ENCODE peak calls at places on chromosomes 4 and X, in seven cellular contexts. D, X, V, C, A, B and F are unnamed samples.

GRCh38 chrX:49838374-49838773 is 9.3 kb downstream of the PAGE4 start:
- DNase-seq in D (no peak), X (no peak), V (no peak), C (no peak), A (no peak), B (no peak), F (no peak)

GRCh38 chr4:102620697-102621497 is 119.7 kb downstream of the NFKB1 start:
- DNase-seq in D (no peak), X (no peak), V (no peak), C (no peak), A (peak), B (peak), F (no peak)

GRCh38 chr4:78552398-78553396 is 1.1 kb downstream of the ANXA3 start:
- DNase-seq in D (peak), X (no peak), V (no peak), C (no peak), A (peak), B (no peak), F (no peak)

GRCh38 chrX:74784629-74785028 is 140.6 kb downstream of the NEXMIF start:
- DNase-seq in D (no peak), X (no peak), V (no peak), C (no peak), A (no peak), B (no peak), F (no peak)

GRCh38 chr4:6633091-6633906 is 7.2 kb upstream of the MRFAP1 start:
- DNase-seq in D (no peak), X (no peak), V (no peak), C (peak), A (no peak), B (peak), F (no peak)

GRCh38 chr4:150889306-150889705 is 125.8 kb downstream of the LRBA start:
- DNase-seq in D (no peak), X (no peak), V (no peak), C (no peak), A (no peak), B (no peak), F (no peak)

GRCh38 chr4:33696586-33696985 is 2547.7 kb downstream of the ARAP2 start:
- DNase-seq in D (no peak), X (no peak), V (no peak), C (no peak), A (no peak), B (no peak), F (no peak)

GRCh38 chr4:111512081-111512774 is 633.0 kb upstream of the FAM241A start:
- DNase-seq in D (no peak), X (no peak), V (no peak), C (no peak), A (no peak), B (no peak), F (no peak)

GRCh38 chr4:83054928-83055327 is 19.9 kb downstream of the COPS4 start:
- DNase-seq in D (no peak), X (no peak), V (no peak), C (no peak), A (no peak), B (no peak), F (no peak)

GRCh38 chrX:20362268-20363002 is 95.7 kb upstream of the RPS6KA3 start:
- DNase-seq in D (peak), X (no peak), V (no peak), C (no peak), A (no peak), B (no peak), F (no peak)

GRCh38 chrX:22855693-22856092 is 144.1 kb upstream of the DDX53 start:
- DNase-seq in D (no peak), X (no peak), V (no peak), C (no peak), A (no peak), B (no peak), F (no peak)

GRCh38 chr4:1614049-1614448 is 70.1 kb downstream of the FAM53A start:
- DNase-seq in D (no peak), X (no peak), V (no peak), C (no peak), A (no peak), B (no peak), F (no peak)

GRCh38 chr4:177945235-177945634 is 503.0 kb upstream of the AGA start:
- DNase-seq in D (no peak), X (no peak), V (no peak), C (no peak), A (no peak), B (no peak), F (no peak)

GRCh38 chrX:63506320-63506719 is 155.2 kb upstream of the SPIN4 start:
- DNase-seq in D (no peak), X (no peak), V (no peak), C (no peak), A (no peak), B (no peak), F (no peak)

GRCh38 chrX:13620202-13620601 is 32.7 kb upstream of the TCEANC start:
- DNase-seq in D (no peak), X (no peak), V (no peak), C (no peak), A (no peak), B (no peak), F (no peak)

GRCh38 chrX:13627306-13627705 is 25.6 kb upstream of the TCEANC start:
- DNase-seq in D (no peak), X (no peak), V (no peak), C (no peak), A (no peak), B (no peak), F (no peak)

GRCh38 chrX:13622565-13622964 is 30.4 kb upstream of the TCEANC start:
- DNase-seq in D (no peak), X (no peak), V (no peak), C (no peak), A (no peak), B (no peak), F (no peak)
- TF ChIP-seq CTCF in D (no peak), X (no peak), V (no peak), C (no peak), A (no peak), B (no peak), F (no peak)

DNA sequence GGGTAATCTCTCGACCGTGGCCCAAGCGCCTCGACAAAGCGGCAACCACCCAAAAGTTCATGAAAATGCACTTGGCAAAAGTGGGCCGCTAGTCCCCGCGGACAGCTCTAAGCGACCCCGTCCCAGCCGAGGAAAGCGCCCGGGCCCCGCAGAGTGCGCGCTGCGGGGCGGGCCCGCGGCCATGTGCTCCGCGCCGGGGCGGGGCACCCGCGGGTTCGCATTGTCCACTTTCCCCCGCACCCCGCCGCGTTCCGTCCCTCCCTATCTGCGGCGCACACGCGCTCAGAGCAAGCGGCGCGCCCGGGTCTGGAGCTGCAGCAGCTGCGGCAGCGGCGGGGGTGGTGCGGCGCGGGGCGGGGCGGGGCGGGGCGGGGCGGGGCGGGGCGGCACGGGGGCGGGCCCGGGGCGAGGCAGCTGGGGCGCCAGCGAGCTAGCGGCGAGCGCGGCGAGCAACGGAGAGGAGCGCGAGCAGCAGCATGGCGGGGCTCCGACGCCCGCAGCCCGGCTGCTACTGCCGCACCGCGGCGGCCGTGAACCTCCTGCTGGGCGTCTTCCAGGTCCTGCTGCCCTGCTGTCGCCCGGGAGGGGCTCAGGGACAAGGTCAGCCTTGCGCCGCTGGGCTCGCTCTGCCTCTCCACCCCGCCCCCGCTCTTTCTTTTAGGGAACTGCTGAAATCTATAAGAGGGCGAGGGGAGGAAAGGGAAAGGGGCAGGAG is at the start of gene TMEM131L:
- DNase-seq in D (peak), X (peak), V (no peak), C (no peak), A (peak), B (peak), F (no peak)
- TF ChIP-seq CTCF in D (no peak), X (peak), V (no peak), C (no peak), A (peak), B (peak), F (peak)

GRCh38 chr4:122650148-122650547 is 29.3 kb upstream of the IL21 start:
- DNase-seq in D (no peak), X (no peak), V (no peak), C (no peak), A (no peak), B (no peak), F (no peak)

GRCh38 chr4:122647656-122648055 is 26.8 kb upstream of the IL21 start:
- DNase-seq in D (no peak), X (no peak), V (no peak), C (no peak), A (no peak), B (no peak), F (no peak)

GRCh38 chr4:122658377-122658776 is 37.5 kb upstream of the IL21 start:
- DNase-seq in D (no peak), X (no peak), V (no peak), C (no peak), A (no peak), B (no peak), F (no peak)

DNA sequence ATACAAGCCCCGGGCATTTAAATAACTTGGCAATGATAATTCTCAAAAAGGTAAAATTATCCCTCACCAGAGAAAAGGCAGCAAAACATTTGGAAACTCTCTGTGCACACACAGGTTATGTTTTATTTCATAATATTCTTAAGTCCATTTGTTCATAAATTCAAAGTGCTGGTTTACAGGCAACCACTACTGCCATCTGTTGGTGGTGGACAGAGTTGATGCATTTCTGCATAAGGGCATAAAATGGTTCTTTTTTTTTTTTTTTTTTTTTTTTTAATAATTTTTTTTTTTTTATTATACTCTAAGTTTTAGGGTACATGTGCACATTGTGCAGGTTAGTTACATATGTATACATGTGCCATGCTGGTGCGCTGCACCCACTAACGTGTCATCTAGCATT is 31.5 kb upstream of the IL21 start:
- DNase-seq in D (peak), X (no peak), V (no peak), C (no peak), A (no peak), B (peak), F (no peak)
- TF ChIP-seq CTCF in D (peak), X (peak), V (no peak), C (peak), A (peak), B (peak), F (peak)

GRCh38 chrX:31658360-31658759 is 586.5 kb upstream of the FTHL17 start:
- DNase-seq in D (no peak), X (no peak), V (no peak), C (no peak), A (no peak), B (no peak), F (no peak)
- TF ChIP-seq CTCF in D (no peak), X (peak), V (peak), C (no peak), A (peak), B (peak), F (peak)

GRCh38 chr4:107153228-107153627 is 117.1 kb upstream of the DKK2 start:
- DNase-seq in D (no peak), X (no peak), V (no peak), C (no peak), A (no peak), B (no peak), F (no peak)
- TF ChIP-seq CTCF in D (no peak), X (no peak), V (no peak), C (peak), A (peak), B (peak), F (peak)

GRCh38 chrX:47230136-47230868 is 2.5 kb upstream of the USP11 start:
- DNase-seq in D (no peak), X (no peak), V (no peak), C (no peak), A (no peak), B (no peak), F (no peak)
- TF ChIP-seq CTCF in D (no peak), X (no peak), V (no peak), C (no peak), A (no peak), B (no peak), F (no peak)

DNA sequence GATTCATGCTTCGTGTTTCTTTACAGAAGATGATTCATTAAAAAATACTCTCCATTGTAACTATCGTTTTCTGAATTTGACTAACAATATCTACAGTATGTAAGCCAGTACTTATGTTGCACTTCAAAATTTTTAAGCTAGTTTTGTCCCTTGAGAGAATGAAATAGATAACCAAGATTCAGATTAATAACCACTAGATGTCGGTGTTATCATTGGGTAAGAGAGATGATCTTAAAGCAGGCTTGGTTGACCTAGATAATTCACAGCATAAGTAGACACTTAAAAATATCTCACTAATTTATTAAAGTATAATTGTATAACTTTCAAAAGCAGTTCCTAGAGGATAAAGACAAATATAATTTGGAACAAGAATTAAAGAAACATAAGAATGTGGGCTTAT is 430.9 kb downstream of the C4orf33 start:
- DNase-seq in D (no peak), X (no peak), V (no peak), C (no peak), A (no peak), B (no peak), F (no peak)
- TF ChIP-seq CTCF in D (no peak), X (peak), V (no peak), C (peak), A (no peak), B (peak), F (peak)

GRCh38 chr4:100907465-100908454 is 389.9 kb upstream of the EMCN start:
- DNase-seq in D (no peak), X (no peak), V (no peak), C (no peak), A (no peak), B (no peak), F (no peak)
- TF ChIP-seq CTCF in D (no peak), X (peak), V (no peak), C (peak), A (peak), B (peak), F (peak)